ENCODE peak calls at places on chromosomes 11 and 22, in eight cellular contexts. W is endothelial cell of umbilical vein, X is mammary epithelial cell, J is IMR-90, N is GM23248, D is HCT116, I is trophoblast cell, V is fibroblast of lung. E is an unnamed sample.

GRCh38 chr11:112215621-112216020 is 10.6 kb upstream of the PTS start:
- DNase-seq in W (no peak), X (no peak), J (no peak), N (no peak), D (no peak), I (peak), V (no peak), E (no peak)

GRCh38 chr22:24518228-24518627 is 23.1 kb downstream of the UPB1 start:
- DNase-seq in W (no peak), X (no peak), J (no peak), N (no peak), D (no peak), I (no peak), V (no peak), E (no peak)

GRCh38 chr11:130478881-130479280 is 30.4 kb downstream of the ADAMTS15 start:
- DNase-seq in W (no peak), X (no peak), J (peak), N (peak), D (no peak), I (peak), V (no peak), E (no peak)

GRCh38 chr11:93080146-93080759 is 110.8 kb downstream of the MTNR1B start:
- DNase-seq in W (no peak), X (no peak), J (no peak), N (no peak), D (no peak), I (no peak), V (no peak), E (no peak)

GRCh38 chr11:69014084-69014935 is 1.3 kb upstream of the MRGPRF start:
- DNase-seq in W (no peak), X (no peak), J (peak), N (peak), D (no peak), I (no peak), V (peak), E (no peak)

GRCh38 chr22:49365191-49365837 is 462.4 kb downstream of the BRD1 start:
- DNase-seq in W (no peak), X (no peak), J (no peak), N (no peak), D (no peak), I (no peak), V (no peak), E (no peak)

GRCh38 chr22:38981005-38981658 is 1.0 kb upstream of the APOBEC3B start:
- DNase-seq in W (no peak), X (peak), J (peak), N (peak), D (peak), I (peak), V (peak), E (no peak)

GRCh38 chr11:110907629-110908028 is 195.4 kb upstream of the ARHGAP20 start:
- DNase-seq in W (peak), X (peak), J (peak), N (peak), D (no peak), I (no peak), V (peak), E (peak)

GRCh38 chr11:69053546-69054396 is 5.0 kb downstream of the TPCN2 start:
- DNase-seq in W (no peak), X (no peak), J (no peak), N (no peak), D (no peak), I (no peak), V (no peak), E (no peak)

GRCh38 chr22:46029574-46030200 is 52.7 kb upstream of the WNT7B start:
- DNase-seq in W (no peak), X (no peak), J (no peak), N (no peak), D (no peak), I (no peak), V (no peak), E (no peak)

GRCh38 chr11:75023446-75024067 is 34.8 kb downstream of the NEU3 start:
- DNase-seq in W (no peak), X (no peak), J (peak), N (no peak), D (no peak), I (no peak), V (no peak), E (no peak)
- H3K27ac ChIP-seq in W (no peak), X (no peak), J (no peak), N (no peak), D (no peak), I (no peak), V (no peak), E (no peak)

GRCh38 chr11:89361738-89362137 is 129.4 kb downstream of the NOX4 start:
- DNase-seq in W (no peak), X (no peak), J (no peak), N (no peak), D (no peak), I (no peak), V (no peak), E (no peak)
- H3K4me2 ChIP-seq in W (no peak), X (no peak), J (no peak), N (no peak), D (no peak), I (no peak), V (no peak), E (no peak)

DNA sequence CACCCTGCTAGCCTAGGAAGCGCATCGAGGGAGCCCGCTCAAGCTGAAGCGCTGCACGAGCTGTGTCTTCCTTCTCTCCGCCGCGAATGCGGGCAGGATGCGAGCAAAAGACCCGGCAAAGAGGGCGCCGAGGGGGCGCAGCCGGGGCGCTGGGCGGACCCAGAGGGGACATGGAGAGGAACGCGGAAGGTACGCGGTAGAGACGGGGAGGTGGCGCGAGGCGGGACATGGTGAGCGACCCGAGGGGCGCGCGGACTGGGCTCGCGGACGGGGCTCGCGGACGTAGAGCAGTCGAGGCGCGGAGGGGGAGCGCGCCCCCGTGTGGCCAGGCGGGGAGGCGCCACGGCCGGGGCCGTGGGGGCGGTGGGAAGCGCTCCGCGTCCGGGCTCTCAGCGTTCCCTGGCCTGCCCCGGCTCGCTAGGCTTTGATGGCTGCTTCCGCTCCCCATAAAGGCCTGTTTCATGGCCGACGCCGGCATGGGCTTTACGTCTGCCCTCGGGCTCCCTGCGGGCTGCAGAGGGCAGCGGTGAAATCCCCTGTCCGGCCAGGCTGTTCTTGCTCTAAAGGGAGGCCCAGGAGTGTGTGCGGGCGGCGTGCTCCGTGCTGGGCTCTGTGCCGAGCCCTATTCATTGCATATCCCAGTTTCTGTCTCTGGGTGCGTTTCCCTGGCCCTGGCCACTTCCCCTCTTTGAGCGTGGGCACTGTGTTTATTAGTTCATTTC is 31.2 kb upstream of the TRIM29 start:
- DNase-seq in W (peak), X (peak), J (peak), N (peak), D (no peak), I (peak), V (peak), E (no peak)
- H3K9ac ChIP-seq in W (no peak), X (peak), J (peak), N (peak), D (peak), I (peak), V (peak), E (no peak)

GRCh38 chr22:30304495-30305244 is 15.4 kb upstream of the CASTOR1 start:
- DNase-seq in W (peak), X (peak), J (no peak), N (peak), D (no peak), I (peak), V (no peak), E (no peak)
- H3K27ac ChIP-seq in W (no peak), X (peak), J (no peak), N (peak), D (peak), I (peak), V (no peak), E (peak)